ENCODE peak calls at places on chromosomes 2 and 18, in seven cellular contexts. One of them, this sample, is unnamed.

GRCh38 chr2:237689569-237690131 is 62.3 kb downstream of the LRRFIP1 start:
- DNase-seq in neuronal stem cell: no peak
- DNase-seq in mesendoderm: no peak
- DNase-seq in mesenchymal stem cell: no peak
- DNase-seq in H9: no peak
- DNase-seq in H1: no peak
- DNase-seq in trophoblast cell: no peak
- DNase-seq in this sample: no peak

GRCh38 chr2:241179894-241180293 is 8.6 kb upstream of the ANO7 start:
- DNase-seq in neuronal stem cell: no peak
- DNase-seq in mesendoderm: no peak
- DNase-seq in mesenchymal stem cell: no peak
- DNase-seq in H9: no peak
- DNase-seq in H1: no peak
- DNase-seq in trophoblast cell: no peak
- DNase-seq in this sample: peak; percentile 36

GRCh38 chr2:213122730-213123129 is 28.7 kb downstream of the IKZF2 start:
- DNase-seq in neuronal stem cell: no peak
- DNase-seq in mesendoderm: no peak
- DNase-seq in mesenchymal stem cell: no peak
- DNase-seq in H9: no peak
- DNase-seq in H1: no peak
- DNase-seq in trophoblast cell: no peak
- DNase-seq in this sample: no peak

GRCh38 chr2:214843823-214844222 is 34.3 kb upstream of the BARD1 start:
- DNase-seq in neuronal stem cell: no peak
- DNase-seq in mesendoderm: no peak
- DNase-seq in mesenchymal stem cell: no peak
- DNase-seq in H9: no peak
- DNase-seq in H1: no peak
- DNase-seq in trophoblast cell: no peak
- DNase-seq in this sample: no peak

GRCh38 chr2:241897231-241897916 is 27.8 kb downstream of the RTP5 start:
- DNase-seq in neuronal stem cell: no peak
- DNase-seq in mesendoderm: no peak
- DNase-seq in mesenchymal stem cell: no peak
- DNase-seq in H9: peak; percentile 22
- DNase-seq in H1: peak; percentile 39
- DNase-seq in trophoblast cell: no peak
- DNase-seq in this sample: no peak

GRCh38 chr2:20539776-20540586 is 93.1 kb downstream of the RHOB start:
- DNase-seq in neuronal stem cell: no peak
- DNase-seq in mesendoderm: no peak
- DNase-seq in mesenchymal stem cell: no peak
- DNase-seq in H9: no peak
- DNase-seq in H1: no peak
- DNase-seq in trophoblast cell: peak; percentile 17
- DNase-seq in this sample: no peak

GRCh38 chr2:56587456-56587855 is 403.7 kb downstream of the CCDC85A start:
- DNase-seq in neuronal stem cell: no peak
- DNase-seq in mesendoderm: no peak
- DNase-seq in mesenchymal stem cell: peak; percentile 32
- DNase-seq in H9: no peak
- DNase-seq in H1: no peak
- DNase-seq in trophoblast cell: no peak
- DNase-seq in this sample: no peak

GRCh38 chr2:137925599-137925998 is 38.7 kb upstream of the HNMT start:
- DNase-seq in neuronal stem cell: no peak
- DNase-seq in mesendoderm: no peak
- DNase-seq in mesenchymal stem cell: peak; percentile 46
- DNase-seq in H9: no peak
- DNase-seq in H1: no peak
- DNase-seq in trophoblast cell: no peak
- DNase-seq in this sample: peak; percentile 50

GRCh38 chr2:36530178-36530982 is 67.6 kb downstream of the FEZ2 start:
- DNase-seq in neuronal stem cell: no peak
- DNase-seq in mesendoderm: no peak
- DNase-seq in mesenchymal stem cell: peak; percentile 45
- DNase-seq in H9: no peak
- DNase-seq in H1: no peak
- DNase-seq in trophoblast cell: peak; percentile 35
- DNase-seq in this sample: peak; percentile 88

GRCh38 chr2:175837046-175837445 is 165.0 kb downstream of the LNPK start:
- DNase-seq in neuronal stem cell: no peak
- DNase-seq in mesendoderm: peak; percentile 44
- DNase-seq in mesenchymal stem cell: peak; percentile 82
- DNase-seq in H9: no peak
- DNase-seq in H1: no peak
- DNase-seq in trophoblast cell: peak; percentile 88
- DNase-seq in this sample: peak; percentile 95

GRCh38 chr18:13137939-13138821 is 80.4 kb upstream of the LDLRAD4 start:
- DNase-seq in neuronal stem cell: no peak
- DNase-seq in mesendoderm: no peak
- DNase-seq in mesenchymal stem cell: no peak
- DNase-seq in H9: no peak
- DNase-seq in H1: no peak
- DNase-seq in trophoblast cell: peak; percentile 81
- DNase-seq in this sample: peak; percentile 8

GRCh38 chr2:102753563-102754159 is 8.2 kb upstream of the TMEM182 start:
- DNase-seq in neuronal stem cell: peak; percentile 32
- DNase-seq in mesendoderm: peak; percentile 54
- DNase-seq in mesenchymal stem cell: peak; percentile 58
- DNase-seq in H9: no peak
- DNase-seq in H1: no peak
- DNase-seq in trophoblast cell: peak; percentile 96
- DNase-seq in this sample: peak; percentile 53

GRCh38 chr2:42971947-42972736 is 179.8 kb upstream of the HAAO start:
- DNase-seq in neuronal stem cell: no peak
- DNase-seq in mesendoderm: peak; percentile 56
- DNase-seq in mesenchymal stem cell: peak; percentile 34
- DNase-seq in H9: no peak
- DNase-seq in H1: no peak
- DNase-seq in trophoblast cell: no peak
- DNase-seq in this sample: peak; percentile 63

DNA sequence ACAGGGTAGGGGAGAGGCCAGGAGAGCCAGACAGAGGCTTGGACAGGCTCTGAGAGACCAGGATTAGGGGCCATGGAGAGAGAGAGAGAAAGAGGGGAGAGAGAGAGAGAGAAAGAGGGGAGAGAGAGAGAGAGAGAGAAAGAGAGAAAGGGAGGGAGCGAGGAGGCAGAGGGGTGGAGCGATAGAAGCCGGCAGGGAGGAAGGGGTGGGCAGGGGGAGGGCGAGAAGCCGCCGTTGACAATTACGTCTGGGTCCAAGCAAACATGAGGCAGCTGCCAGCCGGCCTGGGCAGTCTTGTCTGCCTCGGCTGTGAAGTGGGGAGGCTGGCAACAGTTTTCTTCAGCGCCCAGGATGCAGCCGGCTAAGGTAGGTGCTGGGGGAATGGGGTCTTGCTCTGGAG is at the start of gene KCNIP3:
- DNase-seq in neuronal stem cell: no peak
- DNase-seq in mesendoderm: peak; percentile 24
- DNase-seq in mesenchymal stem cell: no peak
- DNase-seq in H9: peak; percentile 46
- DNase-seq in H1: no peak
- DNase-seq in trophoblast cell: no peak
- DNase-seq in this sample: no peak
- H3K18ac ChIP-seq in neuronal stem cell: peak within 1 kb of the TSS; percentile 84
- H3K18ac ChIP-seq in mesendoderm: no peak within 1 kb of the TSS
- H3K18ac ChIP-seq in mesenchymal stem cell: no peak within 1 kb of the TSS
- H3K18ac ChIP-seq in H9: no peak within 1 kb of the TSS
- H3K18ac ChIP-seq in H1: no peak within 1 kb of the TSS
- H3K18ac ChIP-seq in trophoblast cell: no peak within 1 kb of the TSS
- H3K18ac ChIP-seq in this sample: no peak within 1 kb of the TSS

DNA sequence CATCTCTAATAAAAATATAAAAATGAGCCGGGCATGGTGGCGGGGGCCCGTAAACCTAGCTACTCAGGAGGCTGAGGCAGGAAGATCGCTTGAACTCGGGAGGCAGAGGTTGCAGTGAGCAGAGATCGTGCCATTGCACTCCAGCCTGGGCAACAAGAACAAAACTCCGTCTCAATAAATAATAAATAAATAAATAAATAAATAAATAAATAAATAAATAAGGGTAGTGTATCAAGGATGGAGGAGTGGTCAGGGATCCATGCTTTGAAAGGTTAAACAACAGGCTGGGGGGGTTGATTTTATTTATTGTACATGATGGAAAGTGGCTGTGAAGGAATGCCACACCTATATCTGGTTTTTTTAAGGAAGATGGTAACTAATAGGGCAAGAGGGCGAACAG is 63.2 kb downstream of the AP1S3 start:
- DNase-seq in neuronal stem cell: no peak
- DNase-seq in mesendoderm: no peak
- DNase-seq in mesenchymal stem cell: no peak
- DNase-seq in H9: no peak
- DNase-seq in H1: no peak
- DNase-seq in trophoblast cell: no peak
- DNase-seq in this sample: no peak
- H3K18ac ChIP-seq in neuronal stem cell: no peak overlapping the region
- H3K18ac ChIP-seq in mesendoderm: no peak overlapping the region
- H3K18ac ChIP-seq in mesenchymal stem cell: no peak overlapping the region
- H3K18ac ChIP-seq in H9: no peak overlapping the region
- H3K18ac ChIP-seq in H1: no peak overlapping the region
- H3K18ac ChIP-seq in trophoblast cell: no peak overlapping the region
- H3K18ac ChIP-seq in this sample: no peak overlapping the region

DNA sequence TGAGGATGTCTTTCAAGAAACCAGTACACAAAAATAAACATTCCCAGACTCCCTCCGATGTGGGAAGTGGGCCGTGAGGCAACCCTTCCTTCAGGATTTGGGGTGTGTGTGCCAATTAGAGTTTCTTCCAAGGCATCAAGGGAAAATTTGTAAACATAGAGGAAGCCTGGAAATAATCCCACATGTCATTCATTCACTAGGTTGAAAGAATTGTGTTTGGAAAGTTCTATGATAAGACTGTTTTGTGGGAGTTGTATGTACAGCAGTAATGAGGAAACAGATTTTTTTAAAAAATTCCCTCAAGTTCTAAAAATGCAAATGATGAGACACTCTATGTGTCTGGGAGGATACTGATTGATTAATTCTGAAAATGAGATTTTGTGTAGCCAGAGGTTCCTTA is 107.9 kb upstream of the TPO start:
- DNase-seq in neuronal stem cell: no peak
- DNase-seq in mesendoderm: no peak
- DNase-seq in mesenchymal stem cell: no peak
- DNase-seq in H9: no peak
- DNase-seq in H1: no peak
- DNase-seq in trophoblast cell: no peak
- DNase-seq in this sample: no peak
- H3K18ac ChIP-seq in neuronal stem cell: no peak overlapping the region
- H3K18ac ChIP-seq in mesendoderm: no peak overlapping the region
- H3K18ac ChIP-seq in mesenchymal stem cell: no peak overlapping the region
- H3K18ac ChIP-seq in H9: no peak overlapping the region
- H3K18ac ChIP-seq in H1: no peak overlapping the region
- H3K18ac ChIP-seq in trophoblast cell: no peak overlapping the region
- H3K18ac ChIP-seq in this sample: no peak overlapping the region

DNA sequence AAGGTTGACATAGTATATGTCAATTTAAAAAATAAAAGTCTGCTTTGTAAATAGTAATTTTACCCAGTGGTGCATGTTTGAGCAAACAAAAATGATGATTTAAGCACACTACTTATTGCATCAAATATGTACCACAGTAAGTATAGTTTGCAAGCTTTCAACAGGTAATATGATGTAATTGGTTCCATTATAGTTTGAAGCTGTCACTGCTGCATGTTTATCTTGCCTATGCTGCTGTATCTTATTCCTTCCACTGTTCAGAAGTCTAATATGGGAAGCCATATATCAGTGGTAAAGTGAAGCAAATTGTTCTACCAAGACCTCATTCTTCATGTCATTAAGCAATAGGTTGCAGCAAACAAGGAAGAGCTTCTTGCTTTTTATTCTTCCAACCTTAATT is 78.6 kb upstream of the CSRNP3 start:
- DNase-seq in neuronal stem cell: no peak
- DNase-seq in mesendoderm: no peak
- DNase-seq in mesenchymal stem cell: no peak
- DNase-seq in H9: no peak
- DNase-seq in H1: no peak
- DNase-seq in trophoblast cell: no peak
- DNase-seq in this sample: no peak
- H3K18ac ChIP-seq in neuronal stem cell: no peak overlapping the region
- H3K18ac ChIP-seq in mesendoderm: no peak overlapping the region
- H3K18ac ChIP-seq in mesenchymal stem cell: no peak overlapping the region
- H3K18ac ChIP-seq in H9: no peak overlapping the region
- H3K18ac ChIP-seq in H1: no peak overlapping the region
- H3K18ac ChIP-seq in trophoblast cell: no peak overlapping the region
- H3K18ac ChIP-seq in this sample: no peak overlapping the region

GRCh38 chr2:227134591-227134990 is 29.4 kb downstream of the COL4A4 start:
- DNase-seq in neuronal stem cell: no peak
- DNase-seq in mesendoderm: no peak
- DNase-seq in mesenchymal stem cell: no peak
- DNase-seq in H9: no peak
- DNase-seq in H1: no peak
- DNase-seq in trophoblast cell: peak; percentile 34
- DNase-seq in this sample: no peak

GRCh38 chr2:227130636-227131035 is 33.4 kb downstream of the COL4A4 start:
- DNase-seq in neuronal stem cell: no peak
- DNase-seq in mesendoderm: no peak
- DNase-seq in mesenchymal stem cell: no peak
- DNase-seq in H9: no peak
- DNase-seq in H1: no peak
- DNase-seq in trophoblast cell: no peak
- DNase-seq in this sample: no peak

GRCh38 chr2:227127236-227127635 is 36.8 kb downstream of the COL4A4 start:
- DNase-seq in neuronal stem cell: no peak
- DNase-seq in mesendoderm: no peak
- DNase-seq in mesenchymal stem cell: no peak
- DNase-seq in H9: no peak
- DNase-seq in H1: no peak
- DNase-seq in trophoblast cell: no peak
- DNase-seq in this sample: no peak

DNA sequence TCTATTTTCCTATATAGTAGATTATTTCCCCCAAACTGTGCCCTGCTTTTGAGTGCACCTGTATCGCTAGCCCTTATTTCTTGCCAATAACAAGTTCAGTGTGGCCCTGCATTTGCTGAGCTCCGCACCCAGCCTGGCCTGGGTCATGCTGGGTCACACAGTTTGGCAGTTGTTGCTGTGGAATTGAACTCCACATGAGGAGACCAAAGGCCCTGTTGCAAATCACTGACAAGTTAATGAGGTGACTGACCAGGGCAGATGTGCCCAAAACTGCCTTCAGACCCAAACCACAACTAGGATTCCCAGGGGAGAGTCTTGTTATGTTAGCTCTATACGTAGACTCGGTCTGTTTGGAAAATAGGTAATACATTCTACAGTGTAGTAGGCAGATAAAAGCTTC is 31.0 kb downstream of the COL4A4 start:
- DNase-seq in neuronal stem cell: no peak
- DNase-seq in mesendoderm: no peak
- DNase-seq in mesenchymal stem cell: no peak
- DNase-seq in H9: no peak
- DNase-seq in H1: no peak
- DNase-seq in trophoblast cell: no peak
- DNase-seq in this sample: no peak
- H3K18ac ChIP-seq in neuronal stem cell: no peak overlapping the region
- H3K18ac ChIP-seq in mesendoderm: no peak overlapping the region
- H3K18ac ChIP-seq in mesenchymal stem cell: no peak overlapping the region
- H3K18ac ChIP-seq in H9: no peak overlapping the region
- H3K18ac ChIP-seq in H1: no peak overlapping the region
- H3K18ac ChIP-seq in trophoblast cell: no peak overlapping the region
- H3K18ac ChIP-seq in this sample: no peak overlapping the region